ENCODE peak calls at places on chromosomes 11 and 22, in six cellular contexts. One of them, this sample, is unnamed.

GRCh38 chr11:107468596-107468995 is 11.0 kb upstream of the CWF19L2 start:
- DNase-seq in esophagus muscularis mucosa: no peak
- DNase-seq in sigmoid colon: no peak
- DNase-seq in stomach: no peak
- DNase-seq in SK-N-SH: peak
- DNase-seq in transverse colon: no peak
- DNase-seq in this sample: no peak

GRCh38 chr11:95150977-95151684 is 61.5 kb downstream of the ENDOD1 start:
- DNase-seq in esophagus muscularis mucosa: peak
- DNase-seq in sigmoid colon: peak
- DNase-seq in stomach: peak
- DNase-seq in SK-N-SH: peak
- DNase-seq in transverse colon: peak
- DNase-seq in this sample: peak

GRCh38 chr22:42632096-42632495 is 8.3 kb downstream of the ATP5MGL start:
- DNase-seq in esophagus muscularis mucosa: no peak
- DNase-seq in sigmoid colon: no peak
- DNase-seq in stomach: no peak
- DNase-seq in SK-N-SH: peak
- DNase-seq in transverse colon: no peak
- DNase-seq in this sample: no peak

GRCh38 chr11:78420255-78420764 is 2.7 kb upstream of the GAB2 start:
- DNase-seq in esophagus muscularis mucosa: no peak
- DNase-seq in sigmoid colon: peak
- DNase-seq in stomach: peak
- DNase-seq in SK-N-SH: peak
- DNase-seq in transverse colon: peak
- DNase-seq in this sample: peak

GRCh38 chr11:103877221-103877620 is 159.2 kb upstream of the DDI1 start:
- DNase-seq in esophagus muscularis mucosa: peak
- DNase-seq in sigmoid colon: no peak
- DNase-seq in stomach: no peak
- DNase-seq in SK-N-SH: no peak
- DNase-seq in transverse colon: no peak
- DNase-seq in this sample: no peak

GRCh38 chr11:108559904-108560303 is 33.7 kb downstream of the EXPH5 start:
- DNase-seq in esophagus muscularis mucosa: no peak
- DNase-seq in sigmoid colon: no peak
- DNase-seq in stomach: no peak
- DNase-seq in SK-N-SH: no peak
- DNase-seq in transverse colon: no peak
- DNase-seq in this sample: no peak

GRCh38 chr11:115670538-115671200 is 166.5 kb upstream of the CADM1 start:
- DNase-seq in esophagus muscularis mucosa: no peak
- DNase-seq in sigmoid colon: no peak
- DNase-seq in stomach: no peak
- DNase-seq in SK-N-SH: peak
- DNase-seq in transverse colon: no peak
- DNase-seq in this sample: no peak

GRCh38 chr11:79439430-79439892 is 1.4 kb downstream of the TENM4 start:
- DNase-seq in esophagus muscularis mucosa: no peak
- DNase-seq in sigmoid colon: no peak
- DNase-seq in stomach: no peak
- DNase-seq in SK-N-SH: peak
- DNase-seq in transverse colon: no peak
- DNase-seq in this sample: no peak

GRCh38 chr22:44205713-44206645 is 25.3 kb downstream of the PARVG start:
- DNase-seq in esophagus muscularis mucosa: no peak
- DNase-seq in sigmoid colon: peak
- DNase-seq in stomach: no peak
- DNase-seq in SK-N-SH: peak
- DNase-seq in transverse colon: no peak
- DNase-seq in this sample: peak

GRCh38 chr11:68994161-68994890 is 13.5 kb upstream of the MRGPRD start:
- DNase-seq in esophagus muscularis mucosa: no peak
- DNase-seq in sigmoid colon: peak
- DNase-seq in stomach: no peak
- DNase-seq in SK-N-SH: no peak
- DNase-seq in transverse colon: no peak
- DNase-seq in this sample: peak

GRCh38 chr11:95266751-95267374 is 35.9 kb upstream of the SESN3 start:
- DNase-seq in esophagus muscularis mucosa: no peak
- DNase-seq in sigmoid colon: peak
- DNase-seq in stomach: no peak
- DNase-seq in SK-N-SH: no peak
- DNase-seq in transverse colon: no peak
- DNase-seq in this sample: no peak

GRCh38 chr22:17106785-17107546 is 14.2 kb downstream of the TMEM121B start:
- DNase-seq in esophagus muscularis mucosa: no peak
- DNase-seq in sigmoid colon: peak
- DNase-seq in stomach: no peak
- DNase-seq in SK-N-SH: no peak
- DNase-seq in transverse colon: no peak
- DNase-seq in this sample: no peak

GRCh38 chr22:30314918-30315317 is 11.8 kb downstream of the TBC1D10A start:
- DNase-seq in esophagus muscularis mucosa: no peak
- DNase-seq in sigmoid colon: no peak
- DNase-seq in stomach: no peak
- DNase-seq in SK-N-SH: no peak
- DNase-seq in transverse colon: no peak
- DNase-seq in this sample: no peak

GRCh38 chr11:62394825-62395538 is 23.9 kb upstream of the SCGB1A1 start:
- DNase-seq in esophagus muscularis mucosa: no peak
- DNase-seq in sigmoid colon: peak
- DNase-seq in stomach: peak
- DNase-seq in SK-N-SH: peak
- DNase-seq in transverse colon: peak
- DNase-seq in this sample: peak

GRCh38 chr11:95465887-95466286 is 234.9 kb upstream of the SESN3 start:
- DNase-seq in esophagus muscularis mucosa: no peak
- DNase-seq in sigmoid colon: no peak
- DNase-seq in stomach: no peak
- DNase-seq in SK-N-SH: no peak
- DNase-seq in transverse colon: no peak
- DNase-seq in this sample: no peak

GRCh38 chr11:76654980-76655379 is 15.6 kb downstream of the LRRC32 start:
- DNase-seq in esophagus muscularis mucosa: no peak
- DNase-seq in sigmoid colon: peak
- DNase-seq in stomach: no peak
- DNase-seq in SK-N-SH: no peak
- DNase-seq in transverse colon: no peak
- DNase-seq in this sample: peak

GRCh38 chr22:46428602-46429326 is 93.2 kb downstream of the TRMU start:
- DNase-seq in esophagus muscularis mucosa: no peak
- DNase-seq in sigmoid colon: no peak
- DNase-seq in stomach: no peak
- DNase-seq in SK-N-SH: no peak
- DNase-seq in transverse colon: no peak
- DNase-seq in this sample: no peak

GRCh38 chr11:7490054-7490453 is 4.7 kb downstream of the OLFML1 start:
- DNase-seq in esophagus muscularis mucosa: peak
- DNase-seq in sigmoid colon: no peak
- DNase-seq in stomach: no peak
- DNase-seq in SK-N-SH: no peak
- DNase-seq in transverse colon: no peak
- DNase-seq in this sample: no peak

GRCh38 chr11:46565248-46565835 is 28.5 kb downstream of the AMBRA1 start:
- DNase-seq in esophagus muscularis mucosa: no peak
- DNase-seq in sigmoid colon: no peak
- DNase-seq in stomach: no peak
- DNase-seq in SK-N-SH: no peak
- DNase-seq in transverse colon: no peak
- DNase-seq in this sample: no peak

GRCh38 chr22:19632671-19633148 is 81.6 kb upstream of the SEPTIN5 start:
- DNase-seq in esophagus muscularis mucosa: no peak
- DNase-seq in sigmoid colon: peak
- DNase-seq in stomach: no peak
- DNase-seq in SK-N-SH: peak
- DNase-seq in transverse colon: no peak
- DNase-seq in this sample: no peak

GRCh38 chr22:38835888-38836301 is 7.9 kb downstream of the NPTXR start:
- DNase-seq in esophagus muscularis mucosa: no peak
- DNase-seq in sigmoid colon: no peak
- DNase-seq in stomach: no peak
- DNase-seq in SK-N-SH: no peak
- DNase-seq in transverse colon: no peak
- DNase-seq in this sample: no peak

GRCh38 chr11:77190331-77191075 is 62.5 kb downstream of the MYO7A start:
- DNase-seq in esophagus muscularis mucosa: no peak
- DNase-seq in sigmoid colon: no peak
- DNase-seq in stomach: no peak
- DNase-seq in SK-N-SH: no peak
- DNase-seq in transverse colon: no peak
- DNase-seq in this sample: no peak

GRCh38 chr11:67119577-67120391 is 721 bp downstream of the KDM2A start:
- DNase-seq in esophagus muscularis mucosa: no peak
- DNase-seq in sigmoid colon: peak
- DNase-seq in stomach: no peak
- DNase-seq in SK-N-SH: peak
- DNase-seq in transverse colon: peak
- DNase-seq in this sample: peak

GRCh38 chr22:20036119-20036518 is 15.2 kb downstream of the TANGO2 start:
- DNase-seq in esophagus muscularis mucosa: no peak
- DNase-seq in sigmoid colon: no peak
- DNase-seq in stomach: no peak
- DNase-seq in SK-N-SH: no peak
- DNase-seq in transverse colon: no peak
- DNase-seq in this sample: no peak

GRCh38 chr11:101127699-101128570 is 1.7 kb downstream of the PGR start:
- DNase-seq in esophagus muscularis mucosa: no peak
- DNase-seq in sigmoid colon: peak
- DNase-seq in stomach: peak
- DNase-seq in SK-N-SH: peak
- DNase-seq in transverse colon: peak
- DNase-seq in this sample: peak

GRCh38 chr11:128341280-128341679 is 246.1 kb downstream of the ETS1 start:
- DNase-seq in esophagus muscularis mucosa: no peak
- DNase-seq in sigmoid colon: no peak
- DNase-seq in stomach: no peak
- DNase-seq in SK-N-SH: no peak
- DNase-seq in transverse colon: no peak
- DNase-seq in this sample: no peak

GRCh38 chr11:107856180-107856980 is 2.2 kb downstream of the SLC35F2 start:
- DNase-seq in esophagus muscularis mucosa: no peak
- DNase-seq in sigmoid colon: no peak
- DNase-seq in stomach: no peak
- DNase-seq in SK-N-SH: no peak
- DNase-seq in transverse colon: peak
- DNase-seq in this sample: no peak

DNA sequence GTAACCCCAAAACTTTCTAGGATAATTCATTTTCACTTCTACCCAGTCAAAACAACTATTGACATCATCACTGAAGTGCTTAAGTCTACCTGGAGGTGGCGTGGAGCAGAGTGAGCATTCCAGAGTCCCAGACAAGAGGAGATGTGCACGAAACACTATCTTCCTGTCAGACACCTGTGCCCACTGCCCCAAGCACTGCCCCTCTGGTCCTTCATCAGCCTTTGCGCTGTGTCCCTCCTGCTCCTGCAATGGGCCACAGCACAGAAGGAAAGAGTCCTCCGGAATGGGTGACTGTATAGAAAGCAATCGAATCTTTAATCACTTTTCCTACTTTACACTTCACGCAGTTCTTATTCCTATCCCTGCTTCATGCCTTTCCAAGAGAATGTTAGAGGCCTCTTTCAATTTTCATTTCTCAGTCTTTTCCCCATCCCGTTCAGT is 512 bp upstream of the GRIA4 start:
- DNase-seq in esophagus muscularis mucosa: no peak
- DNase-seq in sigmoid colon: no peak
- DNase-seq in stomach: no peak
- DNase-seq in SK-N-SH: peak
- DNase-seq in transverse colon: no peak
- DNase-seq in this sample: no peak
- TF ChIP-seq CTCF in esophagus muscularis mucosa: no peak
- TF ChIP-seq CTCF in sigmoid colon: no peak
- TF ChIP-seq CTCF in stomach: no peak
- TF ChIP-seq CTCF in SK-N-SH: peak
- TF ChIP-seq CTCF in transverse colon: peak
- TF ChIP-seq CTCF in this sample: no peak

GRCh38 chr11:134879931-134880330 is 467.9 kb upstream of the B3GAT1 start:
- DNase-seq in esophagus muscularis mucosa: peak
- DNase-seq in sigmoid colon: no peak
- DNase-seq in stomach: no peak
- DNase-seq in SK-N-SH: no peak
- DNase-seq in transverse colon: no peak
- DNase-seq in this sample: no peak
- TF ChIP-seq EP300 in esophagus muscularis mucosa: no peak
- TF ChIP-seq EP300 in sigmoid colon: no peak
- TF ChIP-seq EP300 in stomach: no peak
- TF ChIP-seq EP300 in SK-N-SH: no peak
- TF ChIP-seq EP300 in transverse colon: no peak
- TF ChIP-seq EP300 in this sample: no peak

GRCh38 chr11:813440-814096 is 3.8 kb downstream of the RPLP2 start:
- DNase-seq in esophagus muscularis mucosa: no peak
- DNase-seq in sigmoid colon: no peak
- DNase-seq in stomach: no peak
- DNase-seq in SK-N-SH: no peak
- DNase-seq in transverse colon: no peak
- DNase-seq in this sample: no peak
- TF ChIP-seq POLR2AphosphoS5 in esophagus muscularis mucosa: no peak
- TF ChIP-seq POLR2AphosphoS5 in sigmoid colon: no peak
- TF ChIP-seq POLR2AphosphoS5 in stomach: no peak
- TF ChIP-seq POLR2AphosphoS5 in SK-N-SH: no peak
- TF ChIP-seq POLR2AphosphoS5 in transverse colon: no peak
- TF ChIP-seq POLR2AphosphoS5 in this sample: no peak

DNA sequence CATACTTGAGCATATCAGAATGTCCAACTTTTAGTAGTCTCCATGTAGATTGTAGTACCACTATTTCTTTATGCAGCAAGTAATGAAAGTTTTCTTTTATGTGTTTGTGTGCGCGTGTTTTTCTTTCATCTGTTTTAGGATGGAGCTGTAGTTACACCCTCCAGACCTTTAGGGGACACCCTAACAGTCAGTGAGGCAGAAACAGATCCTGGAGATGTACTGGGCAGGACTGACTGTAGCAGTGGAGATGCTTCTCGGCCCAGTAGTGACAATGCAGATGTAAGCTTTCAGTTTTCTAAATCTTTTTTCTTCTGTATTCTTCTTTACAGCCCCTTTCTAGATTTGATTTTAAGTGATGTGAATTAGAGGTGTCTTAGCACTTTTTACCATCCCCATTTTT is 79.9 kb upstream of the GRIK4 start:
- DNase-seq in esophagus muscularis mucosa: no peak
- DNase-seq in sigmoid colon: no peak
- DNase-seq in stomach: no peak
- DNase-seq in SK-N-SH: peak
- DNase-seq in transverse colon: no peak
- DNase-seq in this sample: no peak
- TF ChIP-seq CTCF in esophagus muscularis mucosa: no peak
- TF ChIP-seq CTCF in sigmoid colon: peak
- TF ChIP-seq CTCF in stomach: peak
- TF ChIP-seq CTCF in SK-N-SH: peak
- TF ChIP-seq CTCF in transverse colon: no peak
- TF ChIP-seq CTCF in this sample: peak

GRCh38 chr11:57647960-57648776 is 1.5 kb downstream of the YPEL4 start:
- DNase-seq in esophagus muscularis mucosa: no peak
- DNase-seq in sigmoid colon: no peak
- DNase-seq in stomach: no peak
- DNase-seq in SK-N-SH: peak
- DNase-seq in transverse colon: no peak
- DNase-seq in this sample: no peak
- TF ChIP-seq EP300 in esophagus muscularis mucosa: no peak
- TF ChIP-seq EP300 in sigmoid colon: no peak
- TF ChIP-seq EP300 in stomach: no peak
- TF ChIP-seq EP300 in SK-N-SH: no peak
- TF ChIP-seq EP300 in transverse colon: no peak
- TF ChIP-seq EP300 in this sample: no peak

This sample was measured in suprapubic skin.